ENCODE peak calls at places on chromosomes 11 and 22, in nine cellular contexts. Y, M, X, D, E, N, T, H and Q are unnamed samples.

GRCh38 chr11:78645226-78646202 is 70.8 kb upstream of the NARS2 start:
- DNase-seq in Y (no peak), H (peak), T (peak), X (peak), D (peak), E (peak), N (peak), M (peak), Q (no peak)

GRCh38 chr22:27241430-27242110 is 560.0 kb downstream of the MN1 start:
- DNase-seq in Y (no peak), N (peak), D (no peak), H (no peak), M (no peak), T (no peak), X (no peak), E (no peak), Q (peak)

GRCh38 chr11:87019582-87020271 is 18.0 kb upstream of the TMEM135 start:
- DNase-seq in H (no peak), D (no peak), N (no peak), M (no peak), T (no peak), X (no peak), Y (no peak), E (no peak), Q (no peak)

GRCh38 chr22:35477911-35478582 is 62.6 kb upstream of the RASD2 start:
- DNase-seq in N (peak), D (peak), X (no peak), M (peak), Y (peak), T (no peak), E (peak), H (peak), Q (peak)

GRCh38 chr11:10592331-10592730 is 23.9 kb upstream of the LYVE1 start:
- DNase-seq in X (no peak), E (no peak), Y (no peak), T (no peak), H (peak), D (no peak), M (peak), N (peak), Q (peak)

GRCh38 chr22:19727310-19728150 is 4.2 kb downstream of the GP1BB start:
- DNase-seq in H (no peak), T (no peak), E (no peak), X (no peak), M (no peak), Y (no peak), D (no peak), N (no peak), Q (no peak)

GRCh38 chr11:134359646-134360045 is 27.9 kb downstream of the GLB1L2 start:
- DNase-seq in H (no peak), N (no peak), Y (no peak), T (no peak), D (no peak), E (no peak), X (no peak), M (no peak), Q (no peak)

GRCh38 chr22:24772493-24773220 is 1.9 kb downstream of the PIWIL3 start:
- DNase-seq in M (no peak), N (peak), X (peak), Y (no peak), E (no peak), D (peak), T (no peak), H (peak), Q (no peak)

GRCh38 chr22:42509548-42509947 is 10.0 kb downstream of the RRP7A start:
- DNase-seq in D (no peak), N (no peak), X (no peak), M (no peak), T (no peak), E (no peak), Y (no peak), H (no peak), Q (no peak)

GRCh38 chr11:11451501-11452005 is 98.5 kb upstream of the CSNK2A3 start:
- DNase-seq in E (no peak), M (no peak), N (no peak), D (peak), X (no peak), T (peak), Y (no peak), H (peak), Q (peak)

GRCh38 chr11:130580372-130580771 is 131.9 kb downstream of the ADAMTS15 start:
- DNase-seq in N (peak), E (no peak), M (no peak), D (peak), H (peak), Y (no peak), X (peak), T (no peak), Q (peak)

GRCh38 chr11:33063326-33063775 is 24.0 kb downstream of the TCP11L1 start:
- DNase-seq in T (peak), M (peak), E (no peak), D (no peak), H (peak), X (no peak), Y (no peak), N (peak), Q (no peak)

GRCh38 chr11:20388096-20389055 is 860 bp downstream of the PRMT3 start:
- DNase-seq in D (no peak), M (peak), X (no peak), T (peak), E (no peak), Y (no peak), H (no peak), N (peak), Q (no peak)

GRCh38 chr22:50531546-50532352 is 1.9 kb upstream of the TYMP start:
- DNase-seq in Y (peak), D (no peak), T (peak), E (peak), M (peak), H (peak), X (peak), N (peak), Q (no peak)

GRCh38 chr11:122192634-122193245 is 76.7 kb upstream of the BLID start:
- DNase-seq in T (peak), E (no peak), Y (no peak), X (no peak), N (peak), M (no peak), D (no peak), H (peak), Q (no peak)

GRCh38 chr11:103281301-103281700 is 172.1 kb downstream of the DYNC2H1 start:
- DNase-seq in Y (no peak), D (no peak), X (no peak), N (no peak), T (no peak), M (no peak), E (no peak), H (peak), Q (no peak)

GRCh38 chr11:2810401-2811205 is 75.0 kb downstream of the CDKN1C start:
- DNase-seq in M (no peak), N (no peak), T (no peak), X (no peak), E (peak), D (no peak), H (no peak), Y (no peak), Q (no peak)

GRCh38 chr11:706439-706956 is 467 bp downstream of the EPS8L2 start:
- DNase-seq in T (no peak), H (peak), Y (no peak), N (peak), M (no peak), D (peak), X (no peak), E (peak), Q (no peak)

GRCh38 chr11:120494595-120494994 is 17.0 kb upstream of the GRIK4 start:
- DNase-seq in D (no peak), E (no peak), Y (no peak), M (no peak), T (no peak), N (no peak), X (no peak), H (no peak), Q (no peak)

GRCh38 chr22:48511211-48511610 is 1316.5 kb downstream of the BRD1 start:
- DNase-seq in H (no peak), M (no peak), D (no peak), X (no peak), E (no peak), T (no peak), N (no peak), Y (no peak), Q (no peak)

GRCh38 chr11:77170107-77170506 is 42.1 kb downstream of the MYO7A start:
- DNase-seq in D (no peak), E (no peak), M (no peak), X (peak), H (no peak), Y (no peak), N (no peak), T (no peak), Q (peak)

GRCh38 chr11:132888226-132888625 is 644.1 kb downstream of the OPCML start:
- DNase-seq in Y (no peak), D (no peak), T (no peak), H (no peak), X (no peak), E (no peak), M (no peak), N (no peak), Q (no peak)

GRCh38 chr11:115284766-115285165 is 219.4 kb downstream of the CADM1 start:
- DNase-seq in H (no peak), E (no peak), T (no peak), Y (no peak), X (peak), D (no peak), M (no peak), N (peak), Q (no peak)

GRCh38 chr11:34682822-34683221 is 61.9 kb downstream of the EHF start:
- DNase-seq in M (no peak), H (no peak), T (no peak), D (peak), N (no peak), X (no peak), Y (no peak), E (no peak), Q (peak)

GRCh38 chr11:8728566-8728965 is 46.0 kb downstream of the RPL27A start:
- DNase-seq in N (peak), D (no peak), E (no peak), T (no peak), X (no peak), Y (no peak), M (no peak), H (peak), Q (no peak)

GRCh38 chr11:17813391-17814059 is 78.9 kb downstream of the KCNC1 start:
- DNase-seq in H (no peak), D (no peak), N (no peak), E (no peak), M (no peak), T (no peak), X (no peak), Y (no peak), Q (no peak)

GRCh38 chr11:112219476-112220232 is 6.6 kb upstream of the PTS start:
- DNase-seq in Y (no peak), D (peak), T (peak), E (no peak), N (peak), M (peak), H (peak), X (peak), Q (no peak)

GRCh38 chr11:112343368-112344039 is 82.8 kb upstream of the PLET1 start:
- DNase-seq in N (peak), H (no peak), Y (no peak), D (no peak), X (no peak), E (no peak), T (no peak), M (no peak), Q (no peak)

GRCh38 chr11:128726464-128727139 is 32.7 kb downstream of the FLI1 start:
- DNase-seq in N (no peak), D (no peak), T (peak), X (no peak), M (peak), H (no peak), Y (no peak), E (no peak), Q (no peak)

GRCh38 chr11:65425105-65425970 is 2.7 kb downstream of the NEAT1 start:
- DNase-seq in M (peak), Y (no peak), X (peak), H (peak), D (no peak), N (peak), E (peak), T (peak), Q (no peak)

GRCh38 chr22:39225591-39225990 is 19.2 kb downstream of the PDGFB start:
- DNase-seq in E (no peak), D (no peak), H (no peak), Y (no peak), N (no peak), M (no peak), X (no peak), T (no peak), Q (no peak)
- TF ChIP-seq CTCF in E (no peak), D (no peak), H (no peak), Y (no peak), N (no peak), M (no peak), X (no peak), T (no peak), Q (no peak)

GRCh38 chr11:4467811-4468606 is 14.4 kb upstream of the OR52K1 start:
- DNase-seq in E (no peak), H (no peak), X (no peak), D (no peak), Y (no peak), N (no peak), M (peak), T (no peak), Q (no peak)
- TF ChIP-seq CTCF in E (no peak), H (no peak), X (no peak), D (no peak), Y (no peak), N (no peak), M (no peak), T (no peak), Q (no peak)

GRCh38 chr11:70381872-70382842 is 16.2 kb upstream of the CTTN start:
- DNase-seq in T (no peak), D (peak), M (no peak), H (peak), X (no peak), Y (no peak), N (peak), E (no peak), Q (no peak)
- TF ChIP-seq CTCF in T (no peak), D (no peak), M (no peak), H (peak), X (no peak), Y (no peak), N (peak), E (no peak), Q (no peak)

DNA sequence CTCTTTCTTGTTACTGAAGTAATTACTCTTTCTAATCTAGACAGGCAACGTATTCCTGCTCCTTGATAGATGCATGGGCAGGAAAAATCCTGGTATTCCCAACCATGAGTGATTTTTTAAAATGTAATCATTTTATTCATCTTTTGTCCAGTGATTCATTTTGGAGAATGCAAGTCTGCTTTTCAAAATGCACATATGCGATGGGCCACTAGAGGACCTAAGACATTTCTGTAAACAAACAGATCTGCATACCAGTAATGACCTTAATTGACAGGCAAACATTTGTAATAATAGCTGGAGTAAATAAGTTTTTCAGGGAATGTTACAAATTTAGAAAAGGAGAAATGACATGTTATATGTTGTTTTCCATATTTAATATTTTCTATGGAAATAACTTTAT is 1167.6 kb downstream of the JRKL start:
- DNase-seq in X (no peak), N (peak), T (no peak), D (no peak), E (no peak), M (no peak), H (no peak), Y (no peak), Q (no peak)
- TF ChIP-seq CTCF in X (peak), N (no peak), T (no peak), D (no peak), E (no peak), M (no peak), H (peak), Y (no peak), Q (peak)

DNA sequence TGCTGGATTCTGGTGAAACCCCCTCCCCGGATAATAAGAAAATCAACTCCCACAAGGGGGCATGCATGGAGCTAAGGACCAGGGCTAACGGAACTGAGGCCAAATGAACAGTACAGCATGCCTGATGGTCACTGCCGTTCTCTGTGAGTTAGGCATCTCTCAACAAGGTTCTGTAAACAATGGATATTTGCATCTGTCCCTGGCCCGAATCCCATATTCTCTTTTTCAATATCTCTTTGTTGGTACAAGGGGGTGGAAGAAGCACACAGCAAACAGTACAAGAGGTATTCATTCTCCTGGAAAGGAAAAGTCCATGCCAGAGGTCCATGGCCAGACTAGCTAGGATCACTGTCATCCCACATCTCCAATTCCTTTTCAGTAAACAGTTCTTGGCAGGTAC is 32.2 kb upstream of the APOA1 start:
- DNase-seq in E (no peak), T (no peak), X (peak), Y (no peak), D (no peak), N (no peak), H (no peak), M (no peak), Q (no peak)
- TF ChIP-seq CTCF in E (no peak), T (no peak), X (peak), Y (no peak), D (no peak), N (no peak), H (no peak), M (no peak), Q (no peak)

GRCh38 chr11:72570893-72571741 is 103.1 kb downstream of the PDE2A start:
- DNase-seq in X (no peak), T (no peak), M (no peak), E (no peak), H (no peak), N (no peak), Y (no peak), D (no peak), Q (no peak)

GRCh38 chr11:72575533-72576170 is 98.6 kb downstream of the PDE2A start:
- DNase-seq in D (no peak), X (no peak), E (no peak), M (no peak), Y (no peak), H (no peak), T (no peak), N (no peak), Q (no peak)

GRCh38 chr11:72574534-72575460 is 99.4 kb downstream of the PDE2A start:
- DNase-seq in X (no peak), H (no peak), T (no peak), N (no peak), E (no peak), M (no peak), D (no peak), Y (no peak), Q (no peak)

GRCh38 chr11:72574046-72574445 is 100.2 kb downstream of the PDE2A start:
- DNase-seq in Y (no peak), N (no peak), H (no peak), X (no peak), E (no peak), M (no peak), T (no peak), D (no peak), Q (no peak)

DNA sequence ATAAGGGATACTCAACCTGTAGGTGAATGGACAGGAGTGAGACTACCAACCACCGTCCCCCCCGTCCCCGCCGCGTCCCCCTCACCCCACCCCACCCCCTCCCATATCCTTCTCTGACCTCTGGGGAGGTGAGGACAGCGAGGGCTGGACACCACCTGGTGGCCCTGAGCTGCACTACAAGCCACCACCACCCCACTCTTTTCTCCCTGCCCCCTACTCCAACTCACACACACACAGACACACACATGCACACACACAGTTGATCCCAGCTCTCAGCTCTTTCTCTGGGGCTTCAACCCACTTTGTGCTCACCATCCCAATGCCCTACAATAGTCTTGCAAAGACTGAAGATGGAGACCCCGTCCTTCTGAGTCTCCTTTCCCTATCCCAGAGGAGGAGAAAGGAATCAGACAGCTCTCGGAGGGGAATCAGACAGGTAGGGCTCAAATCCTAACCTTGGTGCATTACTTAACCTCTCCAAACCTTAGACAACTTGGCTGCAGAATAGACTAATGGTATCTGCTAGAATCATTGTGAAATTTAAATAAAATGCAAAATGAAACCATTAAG is 100.8 kb downstream of the PDE2A start:
- DNase-seq in D (peak), E (no peak), N (peak), H (peak), T (peak), X (peak), Y (no peak), M (peak), Q (no peak)
- TF ChIP-seq CTCF in D (peak), E (peak), N (peak), H (peak), T (peak), X (peak), Y (peak), M (peak), Q (peak)